ENCODE peak calls at places on chromosomes 2 and 18, in five cellular contexts. V is stimulated activated CD4-positive, alpha-beta T cell treated with anti-CD3 and anti-CD28 coated beads, Interleukin-15, amount 100 ng/mL, for 24 hours; L is ovary; D is ELR; R is T-helper 9 cell. G is an unnamed sample.

GRCh38 chr2:33526132-33526531 is 49.7 kb downstream of the RASGRP3 start:
- DNase-seq in V (no peak), L (no peak), D (peak), R (no peak), G (no peak)

GRCh38 chr18:5601188-5601624 is 57.4 kb upstream of the EPB41L3 start:
- DNase-seq in V (no peak), L (no peak), D (no peak), R (no peak), G (no peak)

GRCh38 chr2:42566837-42567251 is 1.6 kb upstream of the MTA3 start:
- DNase-seq in V (no peak), L (no peak), D (no peak), R (no peak), G (no peak)

GRCh38 chr2:235724964-235725603 is 231.2 kb downstream of the AGAP1 start:
- DNase-seq in V (no peak), L (no peak), D (no peak), R (no peak), G (no peak)

GRCh38 chr2:158504088-158504487 is 47.3 kb downstream of the PKP4 start:
- DNase-seq in V (no peak), L (no peak), D (no peak), R (no peak), G (no peak)

GRCh38 chr2:10954856-10955818 is 43.4 kb downstream of the KCNF1 start:
- DNase-seq in V (no peak), L (no peak), D (peak), R (no peak), G (no peak)

GRCh38 chr2:74835831-74836674 is 2.1 kb downstream of the HK2 start:
- DNase-seq in V (no peak), L (no peak), D (peak), R (no peak), G (peak)

GRCh38 chr2:56741601-56742102 is 557.9 kb downstream of the CCDC85A start:
- DNase-seq in V (no peak), L (peak), D (peak), R (no peak), G (peak)

GRCh38 chr2:166375736-166376487 is at the start of gene SCN9A:
- DNase-seq in V (peak), L (peak), D (peak), R (no peak), G (peak)

GRCh38 chr2:11417946-11418585 is 47.9 kb downstream of the E2F6 start:
- DNase-seq in V (peak), L (no peak), D (peak), R (no peak), G (peak)

G was measured in SK-MEL-5.